ENCODE peak calls at places on chromosome 5, in six cellular contexts. Z is A549, I is GM12878, F is endothelial cell of umbilical vein, X is HepG2, V is K562. G is an unnamed sample.

GRCh38 chr5:17065468-17065867 is 129.4 kb upstream of the MYO10 start:
- DNase-seq in Z (no peak), I (no peak), F (no peak), X (no peak), V (no peak), G (no peak)

GRCh38 chr5:138274189-138274853 is at the start of gene GFRA3:
- DNase-seq in Z (no peak), I (no peak), F (no peak), X (no peak), V (peak), G (peak)

GRCh38 chr5:131324311-131324710 is 60.5 kb downstream of the CDC42SE2 start:
- DNase-seq in Z (no peak), I (no peak), F (no peak), X (no peak), V (no peak), G (no peak)

GRCh38 chr5:52789867-52790266 is 2.2 kb downstream of the ITGA1 start:
- DNase-seq in Z (no peak), I (no peak), F (no peak), X (no peak), V (no peak), G (no peak)

GRCh38 chr5:174720066-174720611 is 4.2 kb upstream of the MSX2 start:
- DNase-seq in Z (no peak), I (no peak), F (no peak), X (no peak), V (no peak), G (no peak)

GRCh38 chr5:68077349-68077894 is 138.1 kb upstream of the PIK3R1 start:
- DNase-seq in Z (no peak), I (no peak), F (no peak), X (no peak), V (no peak), G (no peak)

GRCh38 chr5:37840036-37840909 is at the start of gene GDNF:
- DNase-seq in Z (peak), I (no peak), F (peak), X (peak), V (no peak), G (no peak)

GRCh38 chr5:84113246-84114118 is 271.2 kb downstream of the EDIL3 start:
- DNase-seq in Z (no peak), I (no peak), F (no peak), X (no peak), V (no peak), G (no peak)

GRCh38 chr5:43207601-43208000 is 15.6 kb downstream of the NIM1K start:
- DNase-seq in Z (no peak), I (no peak), F (no peak), X (no peak), V (no peak), G (no peak)

GRCh38 chr5:179568731-179569130 is 18.4 kb downstream of the RUFY1 start:
- DNase-seq in Z (no peak), I (no peak), F (peak), X (no peak), V (no peak), G (no peak)

GRCh38 chr5:72191404-72191803 is 84.1 kb downstream of the MAP1B start:
- DNase-seq in Z (no peak), I (no peak), F (no peak), X (no peak), V (no peak), G (no peak)

GRCh38 chr5:61525573-61526142 is 193.6 kb downstream of the ZSWIM6 start:
- DNase-seq in Z (no peak), I (no peak), F (no peak), X (no peak), V (no peak), G (no peak)

GRCh38 chr5:96338089-96338488 is 95.0 kb downstream of the PCSK1 start:
- DNase-seq in Z (no peak), I (no peak), F (no peak), X (no peak), V (no peak), G (no peak)

GRCh38 chr5:96335873-96336272 is 97.2 kb downstream of the PCSK1 start:
- DNase-seq in Z (no peak), I (no peak), F (no peak), X (no peak), V (no peak), G (no peak)

GRCh38 chr5:96337048-96337781 is 95.8 kb downstream of the PCSK1 start:
- DNase-seq in Z (no peak), I (no peak), F (no peak), X (no peak), V (no peak), G (peak)

GRCh38 chr5:96338624-96339023 is 94.4 kb downstream of the PCSK1 start:
- DNase-seq in Z (no peak), I (no peak), F (no peak), X (peak), V (no peak), G (no peak)

GRCh38 chr5:96336351-96336985 is 96.6 kb downstream of the PCSK1 start:
- DNase-seq in Z (peak), I (no peak), F (peak), X (peak), V (peak), G (peak)
- TF ChIP-seq MAX in Z (no peak), I (no peak), F (no peak), X (no peak), V (no peak), G (no peak)

DNA sequence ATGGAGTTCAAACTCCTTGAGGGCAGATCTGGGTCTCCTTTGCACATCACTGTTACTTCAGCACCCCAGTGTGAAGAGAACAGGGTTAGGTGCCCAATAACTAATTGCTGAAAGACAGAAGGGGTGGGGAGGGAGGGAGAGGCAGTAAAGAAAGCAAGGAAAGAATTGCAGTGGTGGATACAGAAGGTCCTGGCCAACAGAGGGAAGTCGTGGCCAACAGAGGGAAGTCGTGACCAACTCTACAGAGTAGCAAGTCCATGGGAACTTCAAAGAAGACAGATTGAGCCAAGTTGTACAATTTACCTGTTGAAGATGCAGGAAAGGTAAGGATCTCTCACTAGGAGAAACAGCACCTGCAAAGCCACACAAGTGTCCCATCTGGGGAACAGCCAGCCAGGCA is 27.1 kb downstream of the CCNJL start:
- DNase-seq in Z (no peak), I (no peak), F (no peak), X (no peak), V (no peak), G (peak)
- TF ChIP-seq CTCF in Z (no peak), I (no peak), F (no peak), X (no peak), V (no peak), G (no peak)

GRCh38 chr5:431001-431710 is 11.8 kb upstream of the EXOC3 start:
- DNase-seq in Z (peak), I (no peak), F (peak), X (peak), V (peak), G (peak)
- TF ChIP-seq MYC in Z (no peak), I (no peak), F (no peak), X (peak), V (peak), G (peak)

GRCh38 chr5:100130307-100130706 is 404.9 kb upstream of the FAM174A start:
- DNase-seq in Z (no peak), I (no peak), F (no peak), X (no peak), V (no peak), G (no peak)
- TF ChIP-seq MAX in Z (no peak), I (no peak), F (no peak), X (no peak), V (no peak), G (no peak)

G was measured in NB4.